ENCODE peak calls at places on chromosomes 2 and 18, in seven cellular contexts. F is Karpas-422; G is endodermal cell; O is OCI-LY7; L is CD8-positive, alpha-beta T cell; S is naive thymus-derived CD4-positive, alpha-beta T cell; J is cardiac muscle cell. I is an unnamed sample. For H3K36me3, the result is how much of the 10 kb centered on the place peaks cover.

GRCh38 chr18:39946623-39947061 is 2008.4 kb upstream of the PIK3C3 start:
- DNase-seq in S (no peak), F (no peak), L (no peak), G (peak), J (peak), O (no peak), I (no peak)

GRCh38 chr2:9097871-9098270 is 94.4 kb upstream of the MBOAT2 start:
- DNase-seq in G (no peak), L (no peak), S (no peak), J (no peak), F (no peak), O (no peak), I (no peak)

GRCh38 chr2:38010995-38011394 is 65.0 kb downstream of the CYP1B1 start:
- DNase-seq in J (no peak), L (no peak), O (no peak), S (no peak), G (no peak), F (no peak), I (no peak)

GRCh38 chr2:111618577-111618930 is 265.4 kb downstream of the ANAPC1 start:
- DNase-seq in G (no peak), F (peak), O (no peak), L (no peak), S (no peak), J (no peak), I (no peak)

GRCh38 chr18:5508821-5509220 is 35.0 kb downstream of the EPB41L3 start:
- DNase-seq in S (no peak), J (no peak), G (no peak), L (no peak), O (no peak), F (no peak), I (no peak)

GRCh38 chr2:236375973-236376476 is 111.8 kb upstream of the ASB18 start:
- DNase-seq in G (no peak), S (no peak), J (no peak), L (no peak), F (no peak), O (no peak), I (no peak)

GRCh38 chr2:230968921-230969672 is 26.8 kb upstream of the SPATA3 start:
- DNase-seq in O (no peak), F (peak), G (no peak), S (no peak), J (no peak), L (no peak), I (no peak)

GRCh38 chr2:175309799-175310198 is 128.3 kb upstream of the ATP5MC3 start:
- DNase-seq in F (peak), S (no peak), G (peak), O (peak), J (peak), L (no peak), I (peak)

GRCh38 chr18:7447629-7448028 is 119.5 kb upstream of the PTPRM start:
- DNase-seq in F (no peak), G (no peak), J (no peak), O (no peak), L (no peak), S (no peak), I (no peak)

GRCh38 chr2:16665746-16666452 is at the start of gene CYRIA:
- DNase-seq in F (peak), L (peak), S (peak), J (peak), O (peak), G (peak), I (peak)

GRCh38 chr2:145379934-145380333 is 860.0 kb upstream of the ZEB2 start:
- DNase-seq in L (no peak), F (no peak), S (no peak), O (no peak), G (no peak), J (no peak), I (no peak)

GRCh38 chr18:13932285-13933025 is 17.1 kb upstream of the MC2R start:
- DNase-seq in O (no peak), F (no peak), L (no peak), J (no peak), S (no peak), G (no peak), I (no peak)

GRCh38 chr2:159084395-159085370 is 116.2 kb downstream of the TANC1 start:
- DNase-seq in G (no peak), S (no peak), L (no peak), J (peak), F (no peak), O (no peak), I (no peak)

GRCh38 chr2:208725280-208725679 is 318.7 kb downstream of the PTH2R start:
- DNase-seq in J (no peak), G (no peak), F (no peak), L (no peak), S (no peak), O (no peak), I (no peak)

GRCh38 chr2:24878341-24878740 is 41.7 kb downstream of the ADCY3 start:
- DNase-seq in L (no peak), G (peak), F (no peak), J (no peak), O (no peak), S (no peak), I (no peak)

GRCh38 chr2:61177727-61178549 is 15.9 kb downstream of the C2orf74 start:
- DNase-seq in S (peak), G (peak), O (peak), L (peak), J (peak), F (peak), I (peak)

GRCh38 chr2:230805353-230806017 is 59.3 kb upstream of the ITM2C start:
- DNase-seq in S (no peak), O (no peak), J (no peak), F (no peak), L (no peak), G (no peak), I (no peak)

GRCh38 chr2:207035855-207036254 is 96.5 kb downstream of the CPO start:
- DNase-seq in F (no peak), S (no peak), O (no peak), J (no peak), G (no peak), L (no peak), I (no peak)

GRCh38 chr2:41994177-41994576 is 53.6 kb upstream of the PKDCC start:
- DNase-seq in F (no peak), G (no peak), S (no peak), L (no peak), J (peak), O (no peak), I (no peak)

GRCh38 chr18:58221060-58221725 is 177.2 kb downstream of the NEDD4L start:
- DNase-seq in F (peak), O (no peak), J (peak), L (no peak), G (peak), S (no peak), I (no peak)

GRCh38 chr2:112048887-112049286 is 6.2 kb upstream of the TMEM87B start:
- DNase-seq in L (no peak), O (peak), J (peak), G (no peak), S (no peak), F (peak), I (peak)

GRCh38 chr18:61535401-61535800 is 202.2 kb downstream of the CDH20 start:
- DNase-seq in L (no peak), O (no peak), J (no peak), F (no peak), G (no peak), S (no peak), I (no peak)

GRCh38 chr2:100012575-100012974 is 129.8 kb downstream of the AFF3 start:
- DNase-seq in F (no peak), S (no peak), G (no peak), O (no peak), J (no peak), L (no peak), I (no peak)

GRCh38 chr2:179861027-179861776 is at the start of gene ZNF385B:
- DNase-seq in F (no peak), S (no peak), L (no peak), O (peak), J (peak), G (peak), I (no peak)

GRCh38 chr2:113685471-113685870 is 58.4 kb downstream of the RABL2A start:
- DNase-seq in S (no peak), O (no peak), F (no peak), L (no peak), G (no peak), J (no peak), I (no peak)

GRCh38 chr2:174325932-174326879 is 8.5 kb upstream of the SP9 start:
- DNase-seq in G (peak), O (no peak), F (peak), S (peak), L (no peak), J (peak), I (no peak)

GRCh38 chr2:1115843-1116539 is 165.3 kb downstream of the SNTG2 start:
- DNase-seq in G (no peak), F (no peak), J (no peak), S (no peak), L (no peak), O (no peak), I (no peak)

GRCh38 chr2:220998156-220998555 is 573.9 kb downstream of the EPHA4 start:
- DNase-seq in G (no peak), L (no peak), S (no peak), J (no peak), F (no peak), O (no peak), I (no peak)

GRCh38 chr2:5409925-5410360 is 282.2 kb upstream of the SOX11 start:
- DNase-seq in S (no peak), L (no peak), J (no peak), O (no peak), G (no peak), F (no peak), I (no peak)

GRCh38 chr18:8835556-8835955 is 130.2 kb downstream of the MTCL1 start:
- DNase-seq in L (no peak), O (no peak), J (peak), F (no peak), G (no peak), S (no peak), I (no peak)

GRCh38 chr18:62324917-62325805 is at the start of gene TNFRSF11A:
- DNase-seq in G (peak), S (peak), J (no peak), L (peak), F (peak), O (no peak), I (peak)

GRCh38 chr2:234189230-234189629 is 138.7 kb downstream of the SPP2 start:
- DNase-seq in S (no peak), O (no peak), L (no peak), G (no peak), F (no peak), J (no peak), I (no peak)

GRCh38 chr2:61328707-61329251 is 142.1 kb downstream of the USP34 start:
- DNase-seq in S (no peak), G (no peak), L (no peak), O (no peak), F (no peak), J (no peak), I (no peak)

GRCh38 chr2:34652636-34653035 is 1053.5 kb upstream of the FAM98A start:
- DNase-seq in F (peak), S (no peak), J (peak), L (no peak), O (peak), G (no peak), I (no peak)

GRCh38 chr18:75551071-75551470 is 123.6 kb upstream of the SMIM21 start:
- DNase-seq in S (no peak), F (peak), L (no peak), O (no peak), G (no peak), J (peak), I (no peak)

GRCh38 chr2:6773007-6773693 is 92.6 kb downstream of the CMPK2 start:
- DNase-seq in G (peak), J (peak), F (peak), S (peak), O (peak), L (peak), I (peak)

GRCh38 chr18:43931439-43931838 is 654.1 kb upstream of the SYT4 start:
- DNase-seq in J (no peak), G (no peak), O (no peak), S (no peak), F (no peak), L (no peak), I (no peak)

GRCh38 chr2:57549642-57550102 is 496.9 kb upstream of the VRK2 start:
- DNase-seq in S (no peak), L (no peak), G (no peak), J (no peak), F (peak), O (peak), I (no peak)

GRCh38 chr2:128494307-128494639 is 175.6 kb upstream of the HS6ST1 start:
- DNase-seq in S (no peak), F (no peak), O (no peak), L (no peak), G (no peak), J (no peak), I (no peak)

GRCh38 chr2:211391206-211391605 is 834.8 kb downstream of the CPS1 start:
- DNase-seq in G (no peak), F (no peak), L (no peak), O (no peak), J (no peak), S (no peak), I (peak)
- H3K36me3 ChIP-seq in G (under half), F (under half), L (under half), O (under half), J (under half), S (under half), I (under half)

DNA sequence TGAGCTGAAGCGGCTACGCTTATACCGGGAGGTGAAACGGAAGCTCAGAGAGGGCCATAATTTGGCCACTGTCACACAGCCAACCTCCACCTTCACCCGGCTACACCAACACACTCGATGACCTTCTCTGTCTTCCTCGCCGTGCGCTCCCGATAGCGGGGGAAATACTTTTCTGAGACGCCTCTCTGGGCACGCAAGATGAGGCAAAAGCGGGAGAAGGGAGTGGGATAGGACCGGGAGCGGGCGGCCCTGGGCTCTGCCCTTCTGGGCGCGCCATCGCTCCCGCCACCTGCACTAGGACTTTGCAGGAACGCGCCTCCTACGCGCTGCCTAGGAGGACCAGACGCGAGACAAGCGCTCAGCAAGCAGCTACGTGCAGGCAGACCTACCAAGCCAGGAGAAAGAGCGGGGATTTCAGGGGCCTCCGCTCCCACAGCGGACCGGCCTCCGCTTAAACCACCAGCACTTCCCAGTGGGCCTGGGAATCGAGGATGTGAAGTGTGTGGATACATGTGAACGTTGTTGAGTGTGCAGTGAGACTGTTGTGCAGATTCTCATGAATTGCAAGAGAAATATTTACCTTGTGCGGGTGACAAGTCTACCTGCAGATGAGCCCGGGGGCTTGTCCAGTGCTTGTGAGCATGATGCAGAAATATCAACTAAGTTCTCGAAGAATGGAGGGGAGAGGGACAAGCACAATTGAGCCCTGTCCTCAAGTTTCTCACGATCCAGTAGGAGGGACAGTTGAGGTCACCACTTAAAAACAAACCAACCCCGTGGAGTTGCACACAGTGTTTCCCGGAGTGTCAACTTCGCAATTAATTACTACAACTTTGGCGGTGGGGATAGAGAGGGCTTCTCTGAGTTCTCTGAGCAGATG is 11.5 kb downstream of the SIX3 start:
- DNase-seq in G (peak), O (no peak), L (no peak), S (no peak), F (no peak), J (no peak), I (no peak)
- H3K4me3 ChIP-seq in G (peak), O (no peak), L (peak), S (no peak), F (no peak), J (peak), I (no peak)

GRCh38 chr2:27652790-27653189 is 10.6 kb downstream of the SUPT7L start:
- DNase-seq in F (no peak), S (no peak), L (no peak), G (no peak), J (no peak), O (no peak), I (no peak)
- H3K36me3 ChIP-seq in F (half or more), S (under half), L (half or more), G (half or more), J (half or more), O (half or more), I (half or more)

DNA sequence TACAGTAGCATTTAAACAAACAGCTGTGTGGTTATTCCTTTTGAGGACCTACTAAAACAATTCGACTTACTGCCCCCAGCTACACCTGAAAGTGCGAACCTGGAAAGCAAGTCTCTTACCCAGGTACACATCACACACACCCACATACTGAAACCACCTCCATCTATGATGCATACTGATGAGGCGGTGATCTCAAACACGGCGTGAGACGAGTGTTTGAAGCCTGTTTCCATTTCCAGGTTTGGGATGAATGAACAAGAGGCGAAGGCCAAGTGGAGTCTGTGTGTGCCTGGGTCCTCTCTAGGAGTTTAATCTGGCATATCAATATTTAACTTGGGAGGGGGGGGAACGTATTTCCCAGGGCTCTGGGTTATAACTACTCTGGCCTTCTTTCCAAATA is 1.6 kb downstream of the TMEM185B start:
- DNase-seq in G (peak), F (no peak), L (peak), O (no peak), J (no peak), S (no peak), I (no peak)
- H3K4me3 ChIP-seq in G (no peak), F (no peak), L (no peak), O (peak), J (no peak), S (no peak), I (no peak)

GRCh38 chr18:35253655-35254287 is 12.9 kb downstream of the ZNF397 start:
- DNase-seq in L (no peak), F (no peak), J (no peak), S (no peak), G (no peak), O (no peak), I (no peak)
- H3K36me3 ChIP-seq in L (under half), F (under half), J (under half), S (under half), G (half or more), O (under half), I (under half)

DNA sequence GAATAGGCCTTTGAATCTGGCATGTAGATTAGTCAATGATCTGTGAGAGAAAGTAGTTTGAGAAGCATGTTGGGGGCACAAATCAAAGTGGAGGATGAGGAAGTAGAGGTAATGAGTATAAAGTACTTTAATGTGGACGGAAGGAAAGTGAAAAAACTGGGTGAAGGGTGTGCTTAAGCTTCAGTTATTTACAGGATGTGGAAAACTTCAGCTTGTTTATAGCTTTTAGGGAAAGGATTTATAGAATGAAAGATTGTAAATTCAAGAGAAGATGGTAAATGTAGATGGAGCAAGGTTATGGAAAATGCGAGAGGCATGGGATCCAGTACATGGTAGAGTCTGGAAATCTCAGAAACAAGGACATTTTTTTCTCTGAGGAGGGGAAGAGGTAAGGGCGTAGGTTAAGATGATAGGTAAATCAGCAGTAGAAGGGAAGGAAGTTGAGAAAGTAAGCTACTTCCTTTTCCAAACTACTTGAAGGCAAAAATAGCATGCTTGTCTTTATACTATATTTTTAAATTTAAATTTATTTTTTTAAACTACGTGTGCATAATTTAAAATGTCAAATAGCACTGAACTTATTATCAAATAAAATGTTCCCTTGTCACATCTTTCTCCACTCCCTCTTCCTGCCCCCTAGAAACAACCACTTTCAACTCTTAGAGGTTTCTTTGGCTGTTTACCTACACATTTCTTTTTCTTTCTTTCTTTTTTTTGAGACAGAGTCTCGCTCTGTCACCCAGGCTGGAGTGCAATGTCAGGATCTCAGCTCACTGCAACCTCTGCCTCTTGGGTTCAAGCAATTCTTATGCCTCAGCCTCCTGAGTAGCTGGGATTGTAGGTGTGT is 8.5 kb downstream of the FAM117B start:
- DNase-seq in O (peak), S (no peak), J (no peak), L (no peak), G (no peak), F (no peak), I (no peak)
- H3K4me3 ChIP-seq in O (peak), S (peak), J (no peak), L (peak), G (no peak), F (no peak), I (no peak)

GRCh38 chr2:219219781-219220532 is 1.2 kb upstream of the ABCB6 start:
- DNase-seq in G (no peak), O (no peak), S (no peak), F (no peak), L (no peak), J (no peak), I (no peak)
- H3K36me3 ChIP-seq in G (under half), O (under half), S (under half), F (under half), L (under half), J (under half), I (half or more)